ENCODE peak calls at places on chromosomes 13 and 19, in nine cellular contexts. S is mucosa of descending colon, C is ascending aorta, Z is upper lobe of right lung, X is neural progenitor cell, T is psoas muscle, N is astrocyte, J is thoracic aorta, V is A549. G is an unnamed sample.
A peak's percentile ranks its signal among the peaks of the same experiment; 100 is the strongest.

GRCh38 chr13:93116809-93117208 is 109.8 kb upstream of the GPC6 start:
- DNase-seq in S (no peak), C (no peak), Z (no peak), X (no peak), T (no peak), N (no peak), J (no peak), V (no peak), G (no peak)

GRCh38 chr19:29952646-29953045 is 10.6 kb downstream of the URI1 start:
- DNase-seq in S (no peak), C (no peak), Z (no peak), X (no peak), T (no peak), N (no peak), J (no peak), V (no peak), G (no peak)

GRCh38 chr19:21568816-21569496 is 63.6 kb downstream of the ZNF429 start:
- DNase-seq in S (peak; percentile 88), C (peak; percentile 90), Z (peak; percentile 85), X (no peak), T (peak; percentile 78), N (peak; percentile 89), J (peak; percentile 39), V (no peak), G (peak; percentile 94)

GRCh38 chr13:77492982-77493381 is 42.5 kb upstream of the SCEL start:
- DNase-seq in S (no peak), C (no peak), Z (no peak), X (no peak), T (no peak), N (peak; percentile 28), J (no peak), V (no peak), G (no peak)

GRCh38 chr13:91100944-91101343 is 246.5 kb upstream of the MIR17HG start:
- DNase-seq in S (no peak), C (no peak), Z (no peak), X (no peak), T (no peak), N (no peak), J (no peak), V (no peak), G (no peak)

GRCh38 chr13:46543307-46543706 is 9.7 kb upstream of the LRCH1 start:
- DNase-seq in S (no peak), C (no peak), Z (no peak), X (no peak), T (no peak), N (no peak), J (no peak), V (no peak), G (no peak)

GRCh38 chr13:73937420-73937819 is 196.8 kb downstream of the KLF12 start:
- DNase-seq in S (no peak), C (no peak), Z (no peak), X (no peak), T (no peak), N (peak; percentile 22), J (no peak), V (no peak), G (no peak)

GRCh38 chr19:2478324-2478755 is 2.4 kb downstream of the GADD45B start:
- DNase-seq in S (peak; percentile 80), C (peak; percentile 85), Z (peak; percentile 87), X (peak; percentile 76), T (peak; percentile 86), N (peak; percentile 57), J (peak; percentile 36), V (no peak), G (peak; percentile 39)

GRCh38 chr19:4556574-4557185 is 2.8 kb downstream of the SEMA6B start:
- DNase-seq in S (peak; percentile 61), C (no peak), Z (peak; percentile 74), X (peak; percentile 48), T (peak; percentile 77), N (no peak), J (no peak), V (peak; percentile 70), G (no peak)

GRCh38 chr13:45243072-45243471 is 42.2 kb upstream of the KCTD4 start:
- DNase-seq in S (peak; percentile 76), C (no peak), Z (no peak), X (peak; percentile 21), T (no peak), N (no peak), J (no peak), V (no peak), G (no peak)

GRCh38 chr13:45242070-45242469 is 41.2 kb upstream of the KCTD4 start:
- DNase-seq in S (no peak), C (no peak), Z (no peak), X (no peak), T (no peak), N (no peak), J (no peak), V (no peak), G (no peak)

GRCh38 chr13:45242524-45242923 is 41.7 kb upstream of the KCTD4 start:
- DNase-seq in S (no peak), C (no peak), Z (no peak), X (no peak), T (no peak), N (no peak), J (no peak), V (no peak), G (no peak)

GRCh38 chr13:45238945-45239795 is 38.3 kb upstream of the KCTD4 start:
- DNase-seq in S (no peak), C (no peak), Z (no peak), X (no peak), T (no peak), N (peak; percentile 70), J (no peak), V (no peak), G (no peak)
- H3K4me1 ChIP-seq in S (peaks cover 5% of the 10 kb centered on the region), C (no peaks in the 10 kb centered on the region), Z (peaks cover 11% of the 10 kb centered on the region), X (no peaks in the 10 kb centered on the region), T (peaks cover 26% of the 10 kb centered on the region), N (peaks cover 35% of the 10 kb centered on the region), J (peaks cover 11% of the 10 kb centered on the region), V (peaks cover 43% of the 10 kb centered on the region), G (no peaks in the 10 kb centered on the region)

GRCh38 chr13:111217661-111218060 is 102.6 kb downstream of the ARHGEF7 start:
- DNase-seq in S (no peak), C (peak; percentile 73), Z (peak; percentile 78), X (no peak), T (no peak), N (no peak), J (no peak), V (no peak), G (no peak)
- H3K4me1 ChIP-seq in S (no peaks in the 10 kb centered on the region), C (peaks cover 12% of the 10 kb centered on the region), Z (peaks cover 44% of the 10 kb centered on the region), X (peaks cover 23% of the 10 kb centered on the region), T (peaks cover 82% of the 10 kb centered on the region), N (peaks cover 15% of the 10 kb centered on the region), J (peaks cover 33% of the 10 kb centered on the region), V (no peaks in the 10 kb centered on the region), G (peaks cover 93% of the 10 kb centered on the region)

GRCh38 chr19:31074751-31075150 is 274.5 kb downstream of the TSHZ3 start:
- DNase-seq in S (no peak), C (no peak), Z (no peak), X (no peak), T (no peak), N (no peak), J (no peak), V (no peak), G (no peak)
- H3K4me1 ChIP-seq in S (peaks cover 17% of the 10 kb centered on the region), C (no peaks in the 10 kb centered on the region), Z (no peaks in the 10 kb centered on the region), X (peaks cover 16% of the 10 kb centered on the region), T (no peaks in the 10 kb centered on the region), N (no peaks in the 10 kb centered on the region), J (no peaks in the 10 kb centered on the region), V (no peaks in the 10 kb centered on the region), G (no peaks in the 10 kb centered on the region)

DNA sequence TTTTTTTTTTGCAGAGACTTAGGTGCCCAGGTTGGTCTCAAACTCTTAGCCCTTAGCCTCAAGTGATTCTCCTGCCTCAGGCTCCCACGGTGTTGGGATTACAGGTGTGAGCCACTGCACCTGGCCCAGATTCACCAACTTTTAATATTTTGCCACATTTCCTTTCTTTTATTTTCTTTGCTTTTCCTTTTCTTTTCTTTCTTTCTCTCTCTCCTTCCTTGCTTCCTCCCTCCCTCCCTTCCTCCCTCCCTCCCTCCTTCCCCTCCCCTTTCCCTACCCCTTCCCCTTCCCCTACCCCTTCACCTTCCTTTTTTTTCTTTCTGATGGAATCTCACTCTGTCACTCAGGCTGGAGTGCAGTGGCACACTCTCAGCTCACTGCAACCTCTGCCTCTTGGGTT is 35.3 kb downstream of the BICRA start:
- DNase-seq in S (no peak), C (no peak), Z (no peak), X (no peak), T (no peak), N (no peak), J (no peak), V (no peak), G (no peak)
- H3K4me1 ChIP-seq in S (peaks cover 6% of the 10 kb centered on the region), C (no peaks in the 10 kb centered on the region), Z (peaks cover 7% of the 10 kb centered on the region), X (no peaks in the 10 kb centered on the region), T (peaks cover 30% of the 10 kb centered on the region), N (peaks cover 3% of the 10 kb centered on the region), J (no peaks in the 10 kb centered on the region), V (peaks cover 21% of the 10 kb centered on the region), G (peaks cover 20% of the 10 kb centered on the region)

GRCh38 chr19:7897289-7897688 is 6.4 kb upstream of the MAP2K7 start:
- DNase-seq in S (no peak), C (no peak), Z (no peak), X (no peak), T (no peak), N (no peak), J (no peak), V (no peak), G (no peak)
- H3K4me1 ChIP-seq in S (no peaks in the 10 kb centered on the region), C (no peaks in the 10 kb centered on the region), Z (peaks cover under 1% of the 10 kb centered on the region), X (no peaks in the 10 kb centered on the region), T (peaks cover 6% of the 10 kb centered on the region), N (peaks cover 10% of the 10 kb centered on the region), J (no peaks in the 10 kb centered on the region), V (no peaks in the 10 kb centered on the region), G (no peaks in the 10 kb centered on the region)

G was measured in heart right ventricle.